ENCODE peak calls at places on chromosomes 16 and 17, in five cellular contexts. W is HFFc6, C is stomach, Y is GM10248, F is hepatocyte. J is an unnamed sample.

GRCh38 chr16:49018259-49018931 is 263.2 kb downstream of the CBLN1 start:
- DNase-seq in W (no peak), F (no peak), C (no peak), Y (no peak), J (no peak)

GRCh38 chr17:10447035-10447931 is 22.1 kb downstream of the MYH4 start:
- DNase-seq in C (no peak), F (peak), Y (no peak), W (no peak), J (no peak)

GRCh38 chr17:2223617-2223927 is 80.0 kb downstream of the SMG6 start:
- DNase-seq in W (no peak), C (no peak), Y (no peak), F (no peak), J (no peak)

GRCh38 chr17:79997004-79997673 is 38.5 kb downstream of the TBC1D16 start:
- DNase-seq in F (no peak), W (no peak), C (no peak), Y (no peak), J (no peak)

GRCh38 chr17:45149669-45150603 is 1.7 kb downstream of the HEXIM1 start:
- DNase-seq in C (peak), Y (no peak), W (no peak), F (peak), J (peak)

GRCh38 chr16:4505356-4506153 is 29.4 kb downstream of the HMOX2 start:
- DNase-seq in W (no peak), C (peak), Y (peak), F (no peak), J (no peak)

GRCh38 chr17:33292184-33292980 is 713 bp downstream of the ASIC2 start:
- DNase-seq in W (no peak), Y (peak), C (no peak), F (peak), J (no peak)

GRCh38 chr16:46915483-46916025 is 31.4 kb downstream of the GPT2 start:
- DNase-seq in Y (no peak), F (no peak), W (no peak), C (no peak), J (no peak)

GRCh38 chr16:86089986-86090385 is 191.0 kb downstream of the IRF8 start:
- DNase-seq in Y (peak), C (no peak), W (no peak), F (no peak), J (no peak)

GRCh38 chr17:21167303-21167702 is 40.5 kb downstream of the DHRS7B start:
- DNase-seq in C (no peak), F (no peak), W (no peak), Y (no peak), J (no peak)

GRCh38 chr16:70152578-70153302 is 20.8 kb upstream of the CLEC18C start:
- DNase-seq in W (no peak), Y (peak), C (peak), F (peak), J (no peak)

GRCh38 chr17:40553694-40554534 is 11.4 kb downstream of the CCR7 start:
- DNase-seq in F (no peak), C (peak), W (peak), Y (no peak), J (no peak)

GRCh38 chr17:56752263-56752662 is 81.5 kb downstream of the C17orf67 start:
- DNase-seq in Y (no peak), F (no peak), W (peak), C (no peak), J (no peak)

GRCh38 chr16:49706620-49707355 is 149.1 kb downstream of the ZNF423 start:
- DNase-seq in C (no peak), Y (no peak), W (no peak), F (no peak), J (no peak)

GRCh38 chr17:77822302-77823030 is 136.0 kb upstream of the TNRC6C start:
- DNase-seq in Y (no peak), W (no peak), C (no peak), F (no peak), J (no peak)

GRCh38 chr16:3063617-3064389 is 1.6 kb upstream of the IL32 start:
- DNase-seq in Y (no peak), F (no peak), W (no peak), C (no peak), J (no peak)

GRCh38 chr16:4465977-4466779 is 8.2 kb downstream of the NMRAL1 start:
- DNase-seq in C (peak), W (no peak), Y (no peak), F (no peak), J (no peak)

GRCh38 chr17:82527893-82528292 is 8.4 kb downstream of the FOXK2 start:
- DNase-seq in F (no peak), W (no peak), C (no peak), Y (no peak), J (no peak)

GRCh38 chr16:29315916-29316517 is 90.5 kb downstream of the NPIPB11 start:
- DNase-seq in W (no peak), Y (no peak), F (no peak), C (no peak), J (no peak)

GRCh38 chr17:17179371-17179827 is 26.7 kb downstream of the PLD6 start:
- DNase-seq in F (no peak), Y (peak), W (no peak), C (no peak), J (no peak)

GRCh38 chr16:80512460-80512859 is 28.3 kb upstream of the DYNLRB2 start:
- DNase-seq in C (no peak), Y (no peak), F (no peak), W (no peak), J (no peak)

GRCh38 chr17:37088459-37088858 is 139.7 kb downstream of the AATF start:
- DNase-seq in F (peak), Y (no peak), W (no peak), C (peak), J (peak)

GRCh38 chr16:67917140-67917851 is 14.4 kb downstream of the CTRL start:
- DNase-seq in C (no peak), Y (no peak), F (no peak), W (no peak), J (no peak)

GRCh38 chr16:67917852-67918236 is 13.8 kb downstream of the CTRL start:
- DNase-seq in Y (no peak), W (peak), C (no peak), F (peak), J (peak)

GRCh38 chr16:67922740-67923139 is 8.9 kb downstream of the CTRL start:
- DNase-seq in C (no peak), W (no peak), F (no peak), Y (no peak), J (no peak)

GRCh38 chr16:67922221-67922620 is 9.4 kb downstream of the CTRL start:
- DNase-seq in C (no peak), F (no peak), Y (no peak), W (no peak), J (no peak)

DNA sequence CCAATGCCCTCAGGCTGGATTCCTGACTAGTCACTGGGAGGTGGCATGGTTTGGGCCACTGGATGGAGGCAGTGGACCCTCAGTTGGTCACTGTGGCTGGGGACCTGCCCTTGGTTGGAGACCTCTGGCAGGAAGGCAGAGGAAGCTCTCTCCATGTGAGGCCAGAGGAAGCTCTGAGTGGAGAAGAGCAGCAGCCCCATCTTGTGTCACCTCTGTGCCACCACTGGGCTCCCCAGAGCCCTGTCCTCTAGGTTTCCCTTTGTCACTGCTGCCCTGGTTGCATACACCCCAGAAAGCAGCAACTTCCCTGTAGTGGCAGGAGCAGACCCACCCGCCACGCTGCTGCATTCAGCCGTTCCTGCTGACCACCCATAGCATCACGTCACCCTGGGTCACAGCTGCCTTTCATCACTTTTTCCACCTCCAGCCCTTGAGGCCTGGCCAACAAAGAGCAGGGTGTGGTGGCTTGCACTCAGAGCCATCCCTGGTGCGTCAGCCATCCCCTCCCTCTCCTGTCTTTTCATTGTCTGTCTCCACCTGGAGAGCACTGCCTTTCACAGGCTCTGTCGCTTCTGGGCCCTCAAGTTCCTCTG is 11.9 kb downstream of the CTRL start:
- DNase-seq in F (no peak), W (no peak), Y (no peak), C (no peak), J (no peak)
- TF ChIP-seq CTCF in F (no peak), W (peak), Y (no peak), C (no peak), J (no peak)

DNA sequence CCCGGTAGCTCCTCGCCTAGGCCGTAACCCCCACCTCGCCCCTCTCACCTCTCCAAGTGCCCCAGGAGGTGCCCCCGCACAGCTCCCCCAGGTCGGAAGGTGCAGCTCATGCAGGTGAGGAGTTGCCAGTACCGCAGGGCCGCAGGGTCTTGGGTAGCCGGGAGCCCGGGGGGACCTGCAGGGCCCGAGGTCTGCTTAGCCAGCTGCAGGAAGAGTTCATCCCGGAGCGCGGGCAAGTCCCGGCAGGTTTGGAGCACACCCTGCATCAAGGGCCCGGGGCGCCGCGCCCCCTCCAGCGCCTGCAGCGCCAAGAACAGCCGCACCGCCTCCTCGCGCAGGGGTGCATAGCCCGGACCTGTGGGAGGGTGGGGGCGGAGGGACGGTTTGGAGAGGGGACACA is 4.8 kb downstream of the PLEKHH3 start:
- DNase-seq in F (no peak), Y (no peak), W (no peak), C (no peak), J (no peak)
- TF ChIP-seq CTCF in F (no peak), Y (no peak), W (no peak), C (no peak), J (no peak)

GRCh38 chr17:73388578-73388905 is 76.7 kb upstream of the CDC42EP4 start:
- DNase-seq in Y (no peak), W (no peak), F (no peak), C (no peak), J (no peak)

GRCh38 chr17:73386561-73386960 is 74.8 kb upstream of the CDC42EP4 start:
- DNase-seq in F (no peak), W (no peak), C (no peak), Y (no peak), J (no peak)

GRCh38 chr17:73387746-73388577 is 76.2 kb upstream of the CDC42EP4 start:
- DNase-seq in F (no peak), W (no peak), C (no peak), Y (no peak), J (peak)

GRCh38 chr17:73380439-73381106 is 68.8 kb upstream of the CDC42EP4 start:
- DNase-seq in W (no peak), Y (no peak), F (no peak), C (no peak), J (no peak)

GRCh38 chr17:73384926-73385325 is 73.1 kb upstream of the CDC42EP4 start:
- DNase-seq in W (no peak), C (no peak), Y (no peak), F (no peak), J (no peak)
- TF ChIP-seq CTCF in W (no peak), C (no peak), Y (no peak), F (no peak), J (no peak)

GRCh38 chr17:7886227-7887037 is 2.2 kb upstream of the CHD3 start:
- DNase-seq in F (peak), W (no peak), Y (peak), C (peak), J (peak)

GRCh38 chr17:7887482-7888183 is 956 bp upstream of the CHD3 start:
- DNase-seq in C (peak), W (peak), Y (peak), F (peak), J (peak)

GRCh38 chr17:7887038-7887481 is 1.5 kb upstream of the CHD3 start:
- DNase-seq in W (no peak), C (no peak), Y (no peak), F (no peak), J (no peak)

GRCh38 chr17:7888184-7888920 is at the start of gene CHD3:
- DNase-seq in Y (no peak), F (peak), C (peak), W (no peak), J (peak)

GRCh38 chr17:7889166-7889584 is 586 bp downstream of the CHD3 start:
- DNase-seq in W (peak), F (peak), C (peak), Y (no peak), J (peak)
- TF ChIP-seq CTCF in W (peak), F (peak), C (no peak), Y (no peak), J (peak)

J was measured in brain microvascular endothelial cell.